ENCODE peak calls at places on chromosomes 6 and 20, in seven cellular contexts. G is adrenal gland; Q is ovary; W is A549; N is fibroblast of lung; X is psoas muscle; S is CD8-positive, alpha-beta T cell. V is an unnamed sample.

GRCh38 chr20:43669332-43669731 is 2.4 kb downstream of the MYBL2 start:
- DNase-seq in G (peak), Q (no peak), W (no peak), N (peak), X (no peak), S (no peak), V (no peak)

GRCh38 chr6:6820688-6821238 is 232.2 kb downstream of the LY86 start:
- DNase-seq in G (no peak), Q (no peak), W (no peak), N (no peak), X (no peak), S (no peak), V (no peak)

GRCh38 chr20:2005831-2006426 is 12.1 kb upstream of the PDYN start:
- DNase-seq in G (peak), Q (peak), W (no peak), N (peak), X (peak), S (peak), V (peak)

GRCh38 chr6:99467509-99468106 is 42.5 kb upstream of the PNISR start:
- DNase-seq in G (no peak), Q (no peak), W (peak), N (peak), X (no peak), S (no peak), V (no peak)

GRCh38 chr20:5797843-5798462 is 47.8 kb downstream of the SHLD1 start:
- DNase-seq in G (no peak), Q (no peak), W (no peak), N (no peak), X (no peak), S (no peak), V (peak)

GRCh38 chr20:43827940-43828562 is 86.6 kb upstream of the TOX2 start:
- DNase-seq in G (no peak), Q (no peak), W (no peak), N (no peak), X (no peak), S (no peak), V (no peak)

GRCh38 chr20:33262658-33263065 is 20.4 kb upstream of the BPIFB1 start:
- DNase-seq in G (peak), Q (no peak), W (no peak), N (peak), X (no peak), S (no peak), V (no peak)

GRCh38 chr6:84583784-84584183 is 180.6 kb downstream of the TBX18 start:
- DNase-seq in G (no peak), Q (no peak), W (no peak), N (peak), X (no peak), S (no peak), V (no peak)

GRCh38 chr6:33620158-33620583 is 951 bp upstream of the ITPR3 start:
- DNase-seq in G (peak), Q (no peak), W (no peak), N (peak), X (no peak), S (peak), V (peak)

GRCh38 chr20:21767739-21768223 is 62.3 kb downstream of the PAX1 start:
- DNase-seq in G (peak), Q (no peak), W (peak), N (no peak), X (no peak), S (no peak), V (peak)

GRCh38 chr6:130997061-130997753 is 65.8 kb downstream of the EPB41L2 start:
- DNase-seq in G (no peak), Q (no peak), W (no peak), N (peak), X (no peak), S (no peak), V (no peak)

GRCh38 chr20:54133434-54134427 is 40.1 kb downstream of the CYP24A1 start:
- DNase-seq in G (no peak), Q (no peak), W (no peak), N (peak), X (no peak), S (no peak), V (no peak)
- H3K27ac ChIP-seq in G (no peak), Q (no peak), W (peak), N (peak), X (peak), S (no peak), V (peak)

DNA sequence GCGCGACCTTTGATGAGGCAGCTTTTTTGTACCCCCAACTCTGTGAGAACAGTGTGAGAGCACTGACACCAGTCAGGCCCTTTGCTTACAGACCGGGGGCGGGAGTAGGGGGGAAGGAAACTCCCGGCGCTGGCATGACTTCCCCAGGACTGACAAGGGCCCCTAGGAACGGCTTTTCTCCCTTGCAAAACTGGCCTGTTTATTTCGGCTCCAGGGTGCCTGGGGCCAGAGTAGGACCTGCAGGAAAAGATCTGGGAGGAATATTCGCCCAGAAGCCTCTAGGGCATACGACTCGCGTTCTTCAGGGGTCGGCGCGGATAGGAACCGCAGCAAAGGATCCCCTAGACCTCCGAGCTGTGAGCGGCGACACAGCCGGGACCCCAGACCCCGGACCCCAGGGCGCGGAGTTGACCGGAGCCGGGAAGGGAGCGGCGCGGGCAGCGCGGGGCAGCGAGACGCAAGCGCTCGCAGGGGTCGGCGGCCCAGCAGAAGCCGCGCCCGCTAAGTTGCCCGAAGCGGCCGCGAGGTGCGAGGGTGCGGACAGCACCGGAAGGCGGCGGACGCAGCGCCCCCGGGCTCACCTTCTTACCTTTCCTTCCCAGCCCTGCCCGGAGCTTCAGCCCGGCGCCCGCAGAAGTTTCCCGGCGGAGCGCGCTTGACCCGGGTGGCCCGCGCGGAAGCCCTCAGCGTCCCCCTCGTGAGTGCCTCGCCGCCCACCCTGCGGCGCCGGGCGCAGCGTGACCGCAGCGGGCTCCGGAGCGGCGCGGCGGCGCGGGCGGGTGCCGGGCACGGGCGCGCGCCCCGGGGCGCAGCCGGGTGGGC is at the start of gene POPDC3:
- DNase-seq in G (no peak), Q (no peak), W (peak), N (peak), X (peak), S (no peak), V (no peak)
- TF ChIP-seq CTCF in G (no peak), Q (no peak), W (no peak), N (no peak), X (no peak), S (no peak), V (no peak)

GRCh38 chr6:158611039-158611438 is 33.5 kb downstream of the DYNLT1 start:
- DNase-seq in G (no peak), Q (no peak), W (no peak), N (no peak), X (no peak), S (no peak), V (no peak)
- H3K27ac ChIP-seq in G (no peak), Q (peak), W (no peak), N (no peak), X (no peak), S (no peak), V (no peak)

DNA sequence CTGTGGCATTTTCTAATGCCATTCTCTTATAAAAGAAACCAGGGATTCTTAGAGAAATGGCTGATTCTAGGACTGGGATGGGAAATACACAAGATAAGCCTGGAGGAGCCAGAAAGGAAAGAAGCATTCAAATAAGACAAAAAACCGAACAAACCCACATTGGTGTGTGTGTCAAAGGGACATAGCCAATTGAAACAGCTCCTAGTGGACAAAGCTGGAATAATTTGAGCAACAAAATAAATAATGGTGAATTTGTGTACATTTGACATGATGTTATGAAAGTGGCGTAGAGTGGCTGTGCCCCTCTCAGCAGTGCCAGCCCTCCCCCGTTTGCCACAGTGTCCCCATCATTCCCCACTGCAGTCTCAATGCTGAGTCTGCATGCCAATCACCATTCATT is 55.5 kb downstream of the B3GAT2 start:
- DNase-seq in G (no peak), Q (no peak), W (no peak), N (no peak), X (no peak), S (no peak), V (no peak)
- TF ChIP-seq CTCF in G (no peak), Q (no peak), W (no peak), N (peak), X (no peak), S (no peak), V (no peak)

GRCh38 chr6:74603676-74604075 is 602.2 kb downstream of the COL12A1 start:
- DNase-seq in G (no peak), Q (no peak), W (no peak), N (peak), X (no peak), S (no peak), V (no peak)
- H3K27ac ChIP-seq in G (no peak), Q (no peak), W (peak), N (no peak), X (no peak), S (no peak), V (no peak)

DNA sequence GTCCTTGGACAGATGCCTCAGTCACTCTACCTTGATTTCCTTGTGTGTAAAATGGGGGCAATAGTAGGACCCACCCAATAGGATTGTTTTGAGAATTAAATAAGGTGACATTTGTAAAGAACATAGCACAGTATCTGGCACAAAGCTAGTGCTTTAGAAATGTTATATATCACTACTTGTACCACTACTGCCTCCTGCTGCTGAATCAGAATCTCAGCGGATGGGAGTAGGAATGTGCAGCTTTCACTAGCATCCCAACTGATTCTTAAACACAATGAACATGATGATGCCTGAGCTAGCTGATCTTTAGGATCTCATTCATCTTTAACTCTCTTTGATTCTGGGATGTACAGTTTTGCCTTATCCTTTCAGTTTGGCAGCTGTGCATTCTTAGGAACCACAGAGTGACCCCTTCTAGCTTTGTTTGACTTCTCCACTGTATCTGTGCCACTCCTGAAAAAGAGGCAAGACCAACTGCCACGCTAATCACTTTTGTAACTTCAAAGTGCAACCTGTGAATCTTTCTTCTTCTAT is 7.2 kb downstream of the PBOV1 start:
- DNase-seq in G (no peak), Q (no peak), W (no peak), N (no peak), X (no peak), S (no peak), V (no peak)
- TF ChIP-seq CTCF in G (no peak), Q (no peak), W (no peak), N (no peak), X (no peak), S (no peak), V (peak)

GRCh38 chr20:51457281-51457932 is 85.1 kb downstream of the NFATC2 start:
- DNase-seq in G (peak), Q (peak), W (peak), N (peak), X (peak), S (no peak), V (no peak)
- H3K27ac ChIP-seq in G (no peak), Q (peak), W (peak), N (no peak), X (peak), S (no peak), V (peak)

DNA sequence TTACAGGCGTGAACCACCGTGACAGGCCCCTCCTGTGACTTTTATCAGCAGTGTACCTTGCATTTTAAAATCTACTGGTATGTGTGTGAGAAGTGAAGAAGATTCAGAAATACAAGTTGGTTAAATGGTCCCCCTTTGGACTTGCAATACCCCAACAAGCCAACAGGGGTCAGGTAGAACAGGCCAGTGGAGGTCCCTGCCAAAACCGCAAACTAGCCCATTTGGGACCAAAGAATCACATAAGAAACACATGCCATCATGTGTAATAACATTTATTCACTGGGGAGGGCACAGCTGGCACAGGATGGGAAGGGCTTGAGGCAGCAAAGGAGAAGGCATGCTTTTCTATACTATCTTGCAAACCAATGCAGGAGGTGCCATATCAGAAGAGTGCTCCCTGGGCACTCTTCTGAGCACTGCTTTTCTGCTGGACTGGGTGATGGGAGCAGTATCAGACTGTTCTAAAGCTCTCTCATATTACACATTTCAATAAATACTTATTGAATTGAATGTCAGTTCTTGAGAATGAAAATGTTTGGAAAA is 116.1 kb upstream of the TRAF3IP2 start:
- DNase-seq in G (no peak), Q (no peak), W (peak), N (no peak), X (no peak), S (peak), V (no peak)
- TF ChIP-seq CTCF in G (peak), Q (no peak), W (peak), N (peak), X (peak), S (peak), V (peak)

GRCh38 chr20:49426873-49427272 is 55.6 kb downstream of the KCNB1 start:
- DNase-seq in G (no peak), Q (no peak), W (no peak), N (no peak), X (no peak), S (no peak), V (no peak)

GRCh38 chr20:49426395-49426794 is 56.1 kb downstream of the KCNB1 start:
- DNase-seq in G (no peak), Q (no peak), W (no peak), N (no peak), X (no peak), S (no peak), V (no peak)

GRCh38 chr20:49424536-49424935 is 57.9 kb downstream of the KCNB1 start:
- DNase-seq in G (no peak), Q (no peak), W (no peak), N (peak), X (peak), S (no peak), V (no peak)

GRCh38 chr20:49430320-49430719 is 52.1 kb downstream of the KCNB1 start:
- DNase-seq in G (no peak), Q (no peak), W (no peak), N (no peak), X (no peak), S (no peak), V (no peak)

GRCh38 chr20:49427751-49428518 is 54.5 kb downstream of the KCNB1 start:
- DNase-seq in G (no peak), Q (no peak), W (no peak), N (no peak), X (no peak), S (no peak), V (no peak)
- H3K27ac ChIP-seq in G (no peak), Q (no peak), W (no peak), N (no peak), X (peak), S (no peak), V (no peak)

DNA sequence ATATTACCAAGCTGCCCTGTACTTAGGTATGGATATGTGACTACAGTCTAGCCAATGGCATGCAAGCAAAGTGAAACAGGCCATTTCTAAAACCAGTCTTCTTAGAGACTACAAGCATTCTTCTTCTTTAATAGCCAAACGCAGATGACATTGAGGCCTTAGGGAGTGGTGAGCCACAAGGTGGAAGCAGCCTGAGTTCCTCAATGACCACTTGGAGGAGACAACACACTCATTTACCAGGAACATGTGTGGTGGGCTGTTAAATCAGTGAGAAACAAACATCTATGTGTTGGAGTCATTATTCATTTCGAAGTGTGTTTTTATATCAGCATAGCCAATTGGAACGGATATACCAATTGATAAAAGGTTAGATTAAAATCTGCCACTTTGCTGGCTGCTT is 122.0 kb downstream of the GFRAL start:
- DNase-seq in G (no peak), Q (no peak), W (no peak), N (no peak), X (no peak), S (no peak), V (no peak)
- TF ChIP-seq CTCF in G (no peak), Q (no peak), W (no peak), N (peak), X (no peak), S (no peak), V (no peak)